ENCODE peak calls at places on chromosomes 3 and 15, in five cellular contexts. One of them, this sample, is unnamed.

GRCh38 chr15:39946862-39947261 is 12.9 kb downstream of the EIF2AK4 start:
- DNase-seq in IMR-90: peak; percentile 41
- DNase-seq in GM12878: no peak
- DNase-seq in SK-N-SH: no peak
- DNase-seq in K562: no peak
- DNase-seq in this sample: no peak

GRCh38 chr15:29844290-29844903 is 22.1 kb upstream of the TJP1 start:
- DNase-seq in IMR-90: peak; percentile 76
- DNase-seq in K562: no peak
- DNase-seq in SK-N-SH: no peak
- DNase-seq in GM12878: no peak
- DNase-seq in this sample: no peak

GRCh38 chr3:10601131-10601856 is 95.9 kb upstream of the ATP2B2 start:
- DNase-seq in K562: no peak
- DNase-seq in IMR-90: no peak
- DNase-seq in SK-N-SH: no peak
- DNase-seq in GM12878: no peak
- DNase-seq in this sample: no peak

GRCh38 chr3:136194409-136195257 is 1.5 kb downstream of the MSL2 start:
- DNase-seq in GM12878: peak; percentile 24
- DNase-seq in K562: no peak
- DNase-seq in SK-N-SH: peak; percentile 35
- DNase-seq in IMR-90: peak; percentile 23
- DNase-seq in this sample: no peak

GRCh38 chr15:63597033-63597790 is at the start of gene FBXL22:
- DNase-seq in SK-N-SH: no peak
- DNase-seq in K562: no peak
- DNase-seq in GM12878: no peak
- DNase-seq in IMR-90: peak; percentile 84
- DNase-seq in this sample: no peak

GRCh38 chr3:81871358-81872152 is 110.1 kb upstream of the GBE1 start:
- DNase-seq in SK-N-SH: peak; percentile 5
- DNase-seq in GM12878: no peak
- DNase-seq in K562: no peak
- DNase-seq in IMR-90: no peak
- DNase-seq in this sample: no peak

GRCh38 chr3:65328148-65328547 is 640.3 kb upstream of the ADAMTS9 start:
- DNase-seq in K562: no peak
- DNase-seq in GM12878: no peak
- DNase-seq in SK-N-SH: no peak
- DNase-seq in IMR-90: no peak
- DNase-seq in this sample: no peak

GRCh38 chr15:40873625-40874561 is at the start of gene RHOV:
- DNase-seq in K562: peak; percentile 93
- DNase-seq in SK-N-SH: peak; percentile 92
- DNase-seq in GM12878: no peak
- DNase-seq in IMR-90: peak; percentile 29
- DNase-seq in this sample: peak; percentile 76

GRCh38 chr3:114903213-114903612 is 243.9 kb downstream of the ZBTB20 start:
- DNase-seq in IMR-90: peak; percentile 2
- DNase-seq in K562: no peak
- DNase-seq in GM12878: no peak
- DNase-seq in SK-N-SH: no peak
- DNase-seq in this sample: no peak

GRCh38 chr3:128395500-128396125 is 71.1 kb downstream of the DNAJB8 start:
- DNase-seq in GM12878: no peak
- DNase-seq in IMR-90: peak; percentile 43
- DNase-seq in SK-N-SH: peak; percentile 72
- DNase-seq in K562: peak; percentile 51
- DNase-seq in this sample: no peak

GRCh38 chr3:139771331-139771730 is 93.6 kb upstream of the NMNAT3 start:
- DNase-seq in K562: no peak
- DNase-seq in IMR-90: no peak
- DNase-seq in SK-N-SH: no peak
- DNase-seq in GM12878: no peak
- DNase-seq in this sample: no peak

GRCh38 chr3:67357610-67358458 is 296.6 kb downstream of the SUCLG2 start:
- DNase-seq in IMR-90: peak; percentile 35
- DNase-seq in K562: no peak
- DNase-seq in GM12878: no peak
- DNase-seq in SK-N-SH: peak; percentile 41
- DNase-seq in this sample: peak; percentile 54

GRCh38 chr3:52310861-52311566 is 5.1 kb upstream of the DNAH1 start:
- DNase-seq in GM12878: peak; percentile 47
- DNase-seq in SK-N-SH: no peak
- DNase-seq in IMR-90: peak; percentile 12
- DNase-seq in K562: no peak
- DNase-seq in this sample: no peak

DNA sequence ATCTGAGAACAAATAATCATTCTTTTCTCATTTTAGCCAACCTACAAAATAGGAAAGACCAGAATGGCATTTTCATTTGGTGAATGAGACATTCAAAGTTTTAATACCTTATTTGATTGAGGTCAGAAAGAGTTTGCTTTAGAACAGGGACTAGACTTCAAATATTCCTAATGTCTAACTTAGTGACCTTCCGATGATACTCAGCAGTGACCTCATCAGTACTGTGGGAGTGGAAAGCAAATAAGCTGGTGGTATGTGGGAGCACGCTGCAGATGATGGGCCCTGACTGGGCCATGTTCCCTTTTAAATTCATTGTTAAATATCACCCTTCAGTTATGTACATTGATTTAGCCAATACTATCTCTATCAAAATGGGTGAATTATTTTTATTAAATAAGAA is 223.3 kb downstream of the P3H2 start:
- DNase-seq in GM12878: no peak
- DNase-seq in SK-N-SH: no peak
- DNase-seq in IMR-90: no peak
- DNase-seq in K562: no peak
- DNase-seq in this sample: peak; percentile 31
- TF ChIP-seq SMC3 in GM12878: no peak
- TF ChIP-seq SMC3 in SK-N-SH: no peak
- TF ChIP-seq SMC3 in IMR-90: no peak
- TF ChIP-seq SMC3 in K562: no peak
- TF ChIP-seq SMC3 in this sample: peak; percentile 29

DNA sequence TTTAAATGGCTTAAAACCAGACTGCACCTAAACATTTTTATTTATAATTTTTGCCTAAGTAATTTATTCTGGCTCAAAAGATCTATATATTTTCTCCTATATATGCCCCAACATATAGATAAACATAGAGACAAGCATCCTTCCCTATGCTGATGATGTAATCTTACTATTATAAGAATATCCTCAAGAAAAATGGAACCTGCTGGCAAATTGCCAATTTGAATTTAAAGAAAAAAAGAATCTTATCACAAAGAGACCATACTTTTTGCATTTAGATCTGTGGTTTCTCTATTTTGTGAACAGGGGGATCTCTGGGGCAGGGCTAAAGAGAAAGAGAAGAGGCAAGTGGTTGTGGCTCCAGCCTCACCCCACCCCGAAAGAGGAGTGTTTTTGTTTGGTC is 107.2 kb upstream of the CMC1 start:
- DNase-seq in K562: no peak
- DNase-seq in IMR-90: no peak
- DNase-seq in SK-N-SH: no peak
- DNase-seq in GM12878: no peak
- DNase-seq in this sample: no peak
- H3K4me2 ChIP-seq in K562: no peak overlapping the region
- H3K4me2 ChIP-seq in IMR-90: no peak overlapping the region
- H3K4me2 ChIP-seq in SK-N-SH: no peak overlapping the region
- H3K4me2 ChIP-seq in GM12878: no peak overlapping the region
- H3K4me2 ChIP-seq in this sample: no peak overlapping the region

DNA sequence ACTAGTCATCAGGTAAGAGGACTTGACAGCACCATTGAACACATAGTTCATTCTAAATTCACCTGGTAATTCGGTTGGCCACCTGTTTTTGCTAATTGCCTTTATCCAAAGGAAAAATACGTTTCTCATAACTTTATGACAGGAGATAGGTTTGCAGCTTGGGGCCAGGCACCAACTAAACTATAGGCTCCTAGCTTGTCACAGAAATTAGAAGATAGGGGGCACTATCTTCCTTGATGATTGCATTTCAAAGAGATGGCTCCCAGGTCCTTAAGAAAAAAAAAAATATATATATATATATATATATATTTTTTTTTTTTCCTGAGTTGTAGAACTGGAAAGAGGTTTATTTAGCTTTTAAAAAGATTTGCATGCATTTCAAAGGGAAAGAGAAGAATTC is 563.6 kb downstream of the NAALADL2 start:
- DNase-seq in SK-N-SH: no peak
- DNase-seq in GM12878: no peak
- DNase-seq in K562: no peak
- DNase-seq in IMR-90: no peak
- DNase-seq in this sample: no peak
- TF ChIP-seq RCOR1 in SK-N-SH: no peak
- TF ChIP-seq RCOR1 in GM12878: no peak
- TF ChIP-seq RCOR1 in K562: no peak
- TF ChIP-seq RCOR1 in IMR-90: no peak
- TF ChIP-seq RCOR1 in this sample: no peak

GRCh38 chr3:122966045-122966444 is 61.5 kb downstream of the SEMA5B start:
- DNase-seq in GM12878: no peak
- DNase-seq in IMR-90: no peak
- DNase-seq in K562: no peak
- DNase-seq in SK-N-SH: no peak
- DNase-seq in this sample: no peak
- TF ChIP-seq SMC3 in GM12878: no peak
- TF ChIP-seq SMC3 in IMR-90: no peak
- TF ChIP-seq SMC3 in K562: no peak
- TF ChIP-seq SMC3 in SK-N-SH: no peak
- TF ChIP-seq SMC3 in this sample: no peak

GRCh38 chr3:37279226-37279625 is 104.8 kb upstream of the LRRFIP2 start:
- DNase-seq in SK-N-SH: peak; percentile 47
- DNase-seq in GM12878: no peak
- DNase-seq in K562: no peak
- DNase-seq in IMR-90: peak; percentile 28
- DNase-seq in this sample: no peak

GRCh38 chr3:37282996-37283395 is 108.6 kb upstream of the LRRFIP2 start:
- DNase-seq in K562: no peak
- DNase-seq in IMR-90: peak; percentile 26
- DNase-seq in SK-N-SH: no peak
- DNase-seq in GM12878: no peak
- DNase-seq in this sample: no peak

DNA sequence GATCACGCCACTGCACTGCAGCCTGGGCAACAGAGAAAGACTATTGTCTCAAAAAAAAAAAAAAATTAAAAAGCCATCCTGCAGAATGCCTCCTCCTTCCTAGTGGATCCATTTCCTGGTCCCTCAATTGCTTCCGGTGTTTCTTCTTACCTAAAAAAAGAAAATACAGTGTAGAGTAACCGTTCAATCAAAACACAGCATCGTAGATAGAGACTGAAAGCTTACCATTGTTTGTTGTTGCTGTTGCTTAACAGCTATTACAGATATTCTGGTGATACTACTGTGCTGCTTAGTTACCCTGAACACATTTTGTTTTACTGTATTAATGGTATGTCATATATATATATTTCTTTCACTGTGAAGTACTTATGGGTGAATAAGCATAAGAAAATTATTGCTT is 105.5 kb upstream of the LRRFIP2 start:
- DNase-seq in K562: no peak
- DNase-seq in GM12878: no peak
- DNase-seq in IMR-90: no peak
- DNase-seq in SK-N-SH: no peak
- DNase-seq in this sample: no peak
- H3K4me2 ChIP-seq in K562: no peak overlapping the region
- H3K4me2 ChIP-seq in GM12878: no peak overlapping the region
- H3K4me2 ChIP-seq in IMR-90: no peak overlapping the region
- H3K4me2 ChIP-seq in SK-N-SH: no peak overlapping the region
- H3K4me2 ChIP-seq in this sample: no peak overlapping the region

GRCh38 chr15:56886450-56886856 is 32.0 kb upstream of the TCF12 start:
- DNase-seq in GM12878: no peak
- DNase-seq in IMR-90: peak; percentile 17
- DNase-seq in SK-N-SH: no peak
- DNase-seq in K562: no peak
- DNase-seq in this sample: no peak
- TF ChIP-seq RCOR1 in GM12878: no peak
- TF ChIP-seq RCOR1 in IMR-90: no peak
- TF ChIP-seq RCOR1 in SK-N-SH: no peak
- TF ChIP-seq RCOR1 in K562: no peak
- TF ChIP-seq RCOR1 in this sample: no peak

This sample was measured in A549.